ENCODE peak calls at places on chromosome 16, in five cellular contexts. D, N, C, K and T are unnamed samples.

GRCh38 chr16:85126731-85127662 is 14.7 kb upstream of the CIBAR2 start:
- DNase-seq in D (no peak), N (no peak), C (peak; percentile 37), K (peak; percentile 37), T (no peak)

GRCh38 chr16:82655315-82655714 is 28.5 kb downstream of the CDH13 start:
- DNase-seq in D (no peak), N (no peak), C (peak; percentile 49), K (peak; percentile 50), T (peak; percentile 48)

GRCh38 chr16:17368511-17368910 is 102.2 kb downstream of the XYLT1 start:
- DNase-seq in D (no peak), N (no peak), C (no peak), K (no peak), T (no peak)

GRCh38 chr16:67995423-67995822 is 3.9 kb downstream of the DPEP2 start:
- DNase-seq in D (no peak), N (no peak), C (no peak), K (no peak), T (peak; percentile 64)

GRCh38 chr16:1154887-1155331 is 2.0 kb downstream of the CACNA1H start:
- DNase-seq in D (no peak), N (no peak), C (no peak), K (no peak), T (no peak)

GRCh38 chr16:54118846-54119245 is 167.7 kb downstream of the IRX3 start:
- DNase-seq in D (no peak), N (no peak), C (no peak), K (no peak), T (peak; percentile 64)

GRCh38 chr16:2690852-2691251 is 8.5 kb downstream of the KCTD5 start:
- DNase-seq in D (no peak), N (no peak), C (no peak), K (no peak), T (no peak)

GRCh38 chr16:53840472-53840871 is 136.5 kb downstream of the FTO start:
- DNase-seq in D (no peak), N (no peak), C (no peak), K (no peak), T (no peak)

GRCh38 chr16:78375055-78375679 is 275.7 kb downstream of the WWOX start:
- DNase-seq in D (no peak), N (no peak), C (no peak), K (no peak), T (no peak)

GRCh38 chr16:35485915-35486314 is 2026.5 kb downstream of the TP53TG3F start:
- DNase-seq in D (no peak), N (no peak), C (no peak), K (no peak), T (no peak)

GRCh38 chr16:29674188-29674587 is 4.8 kb upstream of the QPRT start:
- DNase-seq in D (no peak), N (no peak), C (no peak), K (no peak), T (peak; percentile 78)

GRCh38 chr16:65068151-65068740 is 53.6 kb downstream of the CDH11 start:
- DNase-seq in D (no peak), N (no peak), C (peak; percentile 47), K (peak; percentile 41), T (no peak)

GRCh38 chr16:2299915-2300192 is 31.9 kb upstream of the RNPS1 start:
- DNase-seq in D (no peak), N (no peak), C (no peak), K (no peak), T (no peak)